ENCODE peak calls at places on chromosomes 2 and 18, in eight cellular contexts. N, O, E, B, M, J, Q and H are unnamed samples.

GRCh38 chr2:209138079-209138478 is 285.8 kb upstream of the MAP2 start:
- DNase-seq in O (no peak), M (no peak), B (no peak), J (no peak), Q (no peak), N (no peak), E (no peak), H (no peak)

GRCh38 chr2:201931475-201931874 is 102.2 kb upstream of the FZD7 start:
- DNase-seq in J (no peak), N (no peak), Q (no peak), O (no peak), B (no peak), E (no peak), M (no peak), H (no peak)

GRCh38 chr2:212538156-212539144 is at the start of gene ERBB4:
- DNase-seq in O (no peak), E (peak; percentile 32), M (peak; percentile 38), J (no peak), B (peak; percentile 36), Q (peak; percentile 63), N (no peak), H (no peak)

GRCh38 chr2:25835906-25836305 is 42.4 kb downstream of the ASXL2 start:
- DNase-seq in J (no peak), E (no peak), M (no peak), Q (no peak), O (no peak), N (no peak), B (no peak), H (no peak)

GRCh38 chr2:152126664-152127063 is 27.8 kb upstream of the CACNB4 start:
- DNase-seq in M (no peak), Q (no peak), J (no peak), B (no peak), N (no peak), O (no peak), E (no peak), H (no peak)

GRCh38 chr2:219539926-219540678 is 3.5 kb downstream of the CHPF start:
- DNase-seq in M (peak; percentile 55), B (no peak), E (no peak), Q (no peak), J (no peak), N (no peak), O (no peak), H (no peak)

GRCh38 chr18:74264303-74265020 is 27.3 kb downstream of the CYB5A start:
- DNase-seq in N (no peak), Q (no peak), B (no peak), J (no peak), E (no peak), M (no peak), O (no peak), H (no peak)

GRCh38 chr2:109128048-109128465 is 948 bp upstream of the SH3RF3 start:
- DNase-seq in Q (peak; percentile 91), J (peak; percentile 66), N (peak; percentile 83), O (peak; percentile 91), E (peak; percentile 69), B (peak; percentile 82), M (peak; percentile 90), H (peak; percentile 37)

GRCh38 chr18:57728941-57729511 is 74.1 kb downstream of the ATP8B1 start:
- DNase-seq in E (peak; percentile 71), M (no peak), O (peak; percentile 56), J (peak; percentile 53), Q (no peak), N (no peak), B (no peak), H (no peak)

GRCh38 chr18:48607049-48607984 is 68.5 kb downstream of the CTIF start:
- DNase-seq in M (peak; percentile 84), J (no peak), O (peak; percentile 90), B (peak; percentile 60), E (no peak), N (peak; percentile 38), Q (no peak), H (no peak)

GRCh38 chr2:175684466-175684865 is 317.6 kb downstream of the LNPK start:
- DNase-seq in J (no peak), M (no peak), Q (no peak), E (no peak), O (no peak), N (no peak), B (no peak), H (no peak)

GRCh38 chr2:161650116-161651015 is 26.1 kb downstream of the SLC4A10 start:
- DNase-seq in E (no peak), Q (peak; percentile 35), M (no peak), N (no peak), O (no peak), B (no peak), J (no peak), H (no peak)

GRCh38 chr2:211745295-211746097 is 793.1 kb downstream of the ERBB4 start:
- DNase-seq in Q (peak; percentile 53), M (no peak), N (no peak), J (peak; percentile 34), E (peak; percentile 47), O (peak; percentile 49), B (peak; percentile 35), H (no peak)

GRCh38 chr2:33064349-33064801 is 117.6 kb downstream of the LTBP1 start:
- DNase-seq in E (no peak), Q (no peak), J (no peak), N (no peak), O (no peak), B (no peak), M (no peak), H (no peak)

GRCh38 chr2:78417355-78417754 is 608.1 kb upstream of the REG3G start:
- DNase-seq in M (no peak), Q (no peak), E (no peak), O (no peak), N (no peak), B (no peak), J (no peak), H (no peak)

GRCh38 chr2:153408708-153409107 is 69.9 kb downstream of the RPRM start:
- DNase-seq in M (no peak), B (no peak), J (no peak), Q (no peak), N (no peak), O (no peak), E (no peak), H (no peak)

GRCh38 chr2:225367482-225367881 is 32.0 kb upstream of the NYAP2 start:
- DNase-seq in Q (no peak), J (no peak), O (no peak), B (no peak), E (no peak), M (no peak), N (no peak), H (no peak)

DNA sequence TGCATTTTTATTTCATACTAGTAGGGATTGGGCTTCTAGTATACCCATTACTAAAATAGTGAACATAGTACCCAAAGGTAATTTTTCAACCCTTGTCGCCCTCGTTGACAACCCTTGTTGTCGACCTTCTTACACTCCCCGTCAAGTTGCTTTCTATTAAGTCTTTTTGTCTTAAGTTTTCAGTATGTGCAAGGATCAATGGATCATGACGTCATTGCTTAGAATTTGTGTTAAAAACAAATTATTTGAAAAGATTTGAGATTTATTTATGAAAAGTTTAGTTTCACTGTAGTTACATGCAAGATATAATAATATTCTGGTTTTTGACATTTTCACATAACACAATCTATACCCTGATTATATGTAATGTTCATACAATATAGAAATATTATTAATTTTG is 110.4 kb downstream of the CBLN2 start:
- DNase-seq in O (no peak), B (no peak), Q (no peak), M (no peak), J (no peak), E (no peak), N (no peak), H (no peak)
- H3K9me3 ChIP-seq in O (peaks cover 9% of the 10 kb centered on the region), B (no peaks in the 10 kb centered on the region), Q (no peaks in the 10 kb centered on the region), M (no peaks in the 10 kb centered on the region), J (no peaks in the 10 kb centered on the region), E (peaks cover 7% of the 10 kb centered on the region), N (no peaks in the 10 kb centered on the region), H (no peaks in the 10 kb centered on the region)

GRCh38 chr2:157839822-157840221 is 36.3 kb downstream of the ACVR1 start:
- DNase-seq in J (no peak), N (no peak), M (no peak), Q (no peak), O (no peak), E (no peak), B (no peak), H (no peak)

GRCh38 chr2:157839162-157839801 is 36.8 kb downstream of the ACVR1 start:
- DNase-seq in B (no peak), E (no peak), N (no peak), Q (peak; percentile 62), O (peak; percentile 71), M (no peak), J (no peak), H (no peak)

GRCh38 chr2:157840568-157841156 is 35.5 kb downstream of the ACVR1 start:
- DNase-seq in E (peak; percentile 83), O (peak; percentile 39), Q (peak; percentile 61), B (peak; percentile 57), N (peak; percentile 25), M (peak; percentile 60), J (no peak), H (no peak)

GRCh38 chr2:157842106-157842879 is 33.8 kb downstream of the ACVR1 start:
- DNase-seq in N (no peak), M (no peak), B (no peak), Q (no peak), O (no peak), E (no peak), J (no peak), H (no peak)

DNA sequence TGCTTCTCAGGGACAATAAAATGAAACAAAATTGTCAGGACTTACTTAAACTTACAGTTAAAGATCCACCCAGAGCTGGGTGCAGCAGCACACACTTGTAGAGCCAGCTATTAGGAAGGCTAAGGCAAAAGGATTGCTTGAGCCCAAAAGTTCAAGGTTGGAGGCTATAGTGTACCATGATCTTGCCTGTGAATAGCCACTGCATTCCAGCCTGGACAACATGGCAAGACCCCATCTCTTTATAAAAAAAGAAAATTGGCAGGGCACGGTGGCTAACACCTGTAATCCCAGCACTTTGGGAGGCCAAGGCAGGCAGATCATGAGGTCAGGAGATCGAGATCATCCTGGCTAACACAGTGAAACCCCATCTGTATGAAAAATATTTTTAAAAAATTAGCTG is 34.6 kb downstream of the ACVR1 start:
- DNase-seq in J (no peak), Q (no peak), E (no peak), B (no peak), O (no peak), N (no peak), M (no peak), H (no peak)
- H3K9me3 ChIP-seq in J (no peaks in the 10 kb centered on the region), Q (no peaks in the 10 kb centered on the region), E (no peaks in the 10 kb centered on the region), B (no peaks in the 10 kb centered on the region), O (no peaks in the 10 kb centered on the region), N (no peaks in the 10 kb centered on the region), M (no peaks in the 10 kb centered on the region), H (no peaks in the 10 kb centered on the region)

GRCh38 chr2:31033032-31033431 is 105.2 kb downstream of the GALNT14 start:
- DNase-seq in B (no peak), N (no peak), O (no peak), M (no peak), E (no peak), J (no peak), Q (no peak), H (no peak)
- H3K9me3 ChIP-seq in B (no peaks in the 10 kb centered on the region), N (no peaks in the 10 kb centered on the region), O (no peaks in the 10 kb centered on the region), M (no peaks in the 10 kb centered on the region), E (peaks cover 17% of the 10 kb centered on the region), J (no peaks in the 10 kb centered on the region), Q (peaks cover 16% of the 10 kb centered on the region), H (no peaks in the 10 kb centered on the region)

DNA sequence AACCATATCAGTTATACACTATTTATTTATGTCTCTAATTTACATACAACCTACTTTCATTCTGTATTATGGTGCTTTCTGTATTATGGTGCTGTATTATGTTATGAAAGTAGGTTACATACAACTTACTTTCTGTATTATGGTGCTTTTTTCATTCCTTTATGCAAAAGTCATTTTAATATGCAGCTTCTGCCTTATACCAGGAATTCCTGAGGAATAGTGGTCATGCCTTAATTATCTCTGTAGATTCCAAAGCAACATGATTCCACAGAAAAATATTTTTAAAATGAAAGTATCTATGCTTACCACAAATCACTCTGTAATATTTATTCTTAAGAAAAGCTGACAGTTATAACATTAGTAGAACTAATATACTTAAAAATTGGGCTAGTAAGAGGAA is 922.0 kb upstream of the NRXN1 start:
- DNase-seq in B (no peak), M (no peak), E (no peak), J (no peak), Q (no peak), N (no peak), O (peak; percentile 74), H (no peak)
- H3K9me3 ChIP-seq in B (no peaks in the 10 kb centered on the region), M (no peaks in the 10 kb centered on the region), E (peaks cover 18% of the 10 kb centered on the region), J (no peaks in the 10 kb centered on the region), Q (no peaks in the 10 kb centered on the region), N (no peaks in the 10 kb centered on the region), O (peaks cover 16% of the 10 kb centered on the region), H (no peaks in the 10 kb centered on the region)